ENCODE peak calls at places on chromosomes 5 and 9, in eight cellular contexts. P is stimulated activated CD8-positive, alpha-beta memory T cell treated with anti-CD3 and anti-CD28 coated beads, Interleukin-7, amount 100 ng/mL, for 24 hours; V is NCI-H1694 treated with DMSO at 0.1 percent for 48 hours; R is vagina; E is stimulated activated naive CD8-positive, alpha-beta T cell treated with anti-CD3 and anti-CD28 coated beads, Interleukin-15, amount 100 ng/mL, for 72 hours; U is activated CD4-positive, alpha-beta T cell treated with anti-CD3 and anti-CD28 coated beads, Interleukin-2, amount 10 ng/mL, durations not matched to agents 7 days and 5 days; B is CD4-positive, CD25-positive, alpha-beta regulatory T cell; S is activated naive CD8-positive, alpha-beta T cell treated with anti-CD3 and anti-CD28 coated beads, Interleukin-2, amount 50 U/mL, for 24 hours. O is an unnamed sample.

GRCh38 chr9:116717150-116717549 is 30.0 kb downstream of the TRIM32 start:
- DNase-seq in V (no peak), B (no peak), P (no peak), S (no peak), U (no peak), E (no peak), R (no peak), O (no peak)

GRCh38 chr5:172841258-172841657 is 7.2 kb downstream of the ERGIC1 start:
- DNase-seq in V (no peak), R (no peak), U (no peak), S (no peak), E (no peak), B (no peak), P (no peak), O (no peak)

GRCh38 chr9:128995791-128996190 is 32.3 kb downstream of the SH3GLB2 start:
- DNase-seq in P (no peak), U (no peak), E (no peak), R (no peak), B (no peak), V (no peak), S (no peak), O (no peak)

GRCh38 chr5:157241483-157241882 is 24.4 kb upstream of the CYFIP2 start:
- DNase-seq in S (no peak), P (no peak), U (no peak), E (no peak), B (no peak), V (no peak), R (no peak), O (no peak)

GRCh38 chr5:77241444-77241843 is 31.0 kb downstream of the PDE8B start:
- DNase-seq in U (no peak), V (no peak), P (no peak), S (no peak), E (no peak), B (no peak), R (no peak), O (no peak)

GRCh38 chr5:15740383-15740782 is 240.4 kb downstream of the FBXL7 start:
- DNase-seq in U (no peak), V (no peak), R (no peak), P (no peak), S (no peak), E (no peak), B (no peak), O (no peak)

GRCh38 chr5:150347003-150347402 is 10.5 kb upstream of the TCOF1 start:
- DNase-seq in S (no peak), E (no peak), P (no peak), R (no peak), V (no peak), U (no peak), B (no peak), O (no peak)

GRCh38 chr9:116101516-116101915 is 52.1 kb upstream of the PAPPA start:
- DNase-seq in R (no peak), B (no peak), V (no peak), U (no peak), P (no peak), S (no peak), E (no peak), O (no peak)

GRCh38 chr9:114315723-114316363 is 7.1 kb upstream of the ORM1 start:
- DNase-seq in V (no peak), E (no peak), B (no peak), R (peak; percentile 42), U (no peak), P (no peak), S (no peak), O (no peak)

GRCh38 chr5:72244862-72245371 is 75.1 kb downstream of the MRPS27 start:
- DNase-seq in P (no peak), S (no peak), V (no peak), R (no peak), E (no peak), U (no peak), B (no peak), O (peak; percentile 6)

GRCh38 chr5:36876965-36877666 is 547 bp downstream of the NIPBL start:
- DNase-seq in S (peak; percentile 59), U (no peak), E (peak; percentile 70), R (no peak), V (peak; percentile 58), P (peak; percentile 12), B (peak; percentile 56), O (peak; percentile 69)

GRCh38 chr9:121201045-121201737 is 478 bp downstream of the RAB14 start:
- DNase-seq in E (peak; percentile 57), R (no peak), V (no peak), U (peak; percentile 48), S (peak; percentile 49), B (peak; percentile 50), P (no peak), O (peak; percentile 43)

GRCh38 chr9:14542071-14542470 is 151.2 kb downstream of the ZDHHC21 start:
- DNase-seq in B (no peak), P (no peak), S (no peak), V (no peak), U (no peak), E (no peak), R (no peak), O (no peak)

O was measured in activated CD8-positive, alpha-beta T cell treated with anti-CD3 and anti-CD28 coated beads for 36 hours.